ENCODE peak calls at places on chromosomes 13 and 19, in four cellular contexts. O, H, J and K are unnamed samples.

GRCh38 chr13:54775501-54776191 is 1747.0 kb downstream of the OLFM4 start:
- DNase-seq in O (no peak), H (no peak), J (no peak), K (no peak)

GRCh38 chr13:73060251-73061160 is 1.7 kb downstream of the KLF5 start:
- DNase-seq in O (no peak), H (no peak), J (peak; percentile 82), K (no peak)

GRCh38 chr13:88294368-88294767 is 623.2 kb downstream of the SLITRK5 start:
- DNase-seq in O (no peak), H (no peak), J (no peak), K (no peak)

GRCh38 chr19:52567921-52568320 is 2.2 kb upstream of the ZNF701 start:
- DNase-seq in O (no peak), H (no peak), J (no peak), K (no peak)

GRCh38 chr13:45393941-45394570 is 24.1 kb downstream of the SLC25A30 start:
- DNase-seq in O (no peak), H (no peak), J (peak; percentile 54), K (no peak)

GRCh38 chr13:49840266-49840665 is 47.8 kb upstream of the KPNA3 start:
- DNase-seq in O (no peak), H (no peak), J (peak; percentile 14), K (no peak)

GRCh38 chr13:74778946-74779345 is 644.7 kb upstream of the KLF12 start:
- DNase-seq in O (no peak), H (no peak), J (peak; percentile 35), K (no peak)

GRCh38 chr13:95480131-95480545 is 72.4 kb upstream of the CLDN10 start:
- DNase-seq in O (no peak), H (peak; percentile 71), J (no peak), K (no peak)

GRCh38 chr13:48233097-48233885 is at the start of gene ITM2B:
- DNase-seq in O (peak; percentile 73), H (no peak), J (peak; percentile 65), K (no peak)

GRCh38 chr13:98975822-98976261 is 2.0 kb downstream of the DOCK9 start:
- DNase-seq in O (no peak), H (no peak), J (no peak), K (no peak)

GRCh38 chr13:106145997-106146864 is 389.2 kb downstream of the EFNB2 start:
- DNase-seq in O (no peak), H (no peak), J (no peak), K (no peak)

GRCh38 chr13:109369357-109370052 is 416.9 kb downstream of the IRS2 start:
- DNase-seq in O (no peak), H (no peak), J (no peak), K (no peak)

DNA sequence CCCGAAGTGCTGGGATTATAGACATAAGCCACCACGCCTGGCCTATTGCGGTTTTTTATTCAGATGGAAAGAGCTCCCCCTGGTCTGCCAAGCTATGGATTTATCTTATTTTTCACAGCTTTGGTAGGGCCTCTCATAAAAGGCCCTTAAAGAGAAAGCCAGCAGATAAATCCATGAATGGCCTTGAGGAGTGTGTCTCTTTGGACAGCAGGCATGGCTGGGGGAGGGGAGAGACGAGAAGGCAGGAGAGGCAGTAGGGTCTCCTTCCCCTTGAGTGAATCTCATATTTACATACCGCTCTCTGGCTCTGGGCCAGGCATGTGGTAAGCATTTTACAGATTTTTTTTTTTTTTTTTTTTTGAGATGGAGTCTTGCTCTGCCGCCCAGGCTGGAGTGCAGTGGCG is 25.2 kb downstream of the MARK4 start:
- DNase-seq in O (no peak), H (no peak), J (peak; percentile 29), K (no peak)
- H3K4me3 ChIP-seq in O (no peak overlapping the region), H (no peak overlapping the region), J (no peak overlapping the region), K (no peak overlapping the region)

DNA sequence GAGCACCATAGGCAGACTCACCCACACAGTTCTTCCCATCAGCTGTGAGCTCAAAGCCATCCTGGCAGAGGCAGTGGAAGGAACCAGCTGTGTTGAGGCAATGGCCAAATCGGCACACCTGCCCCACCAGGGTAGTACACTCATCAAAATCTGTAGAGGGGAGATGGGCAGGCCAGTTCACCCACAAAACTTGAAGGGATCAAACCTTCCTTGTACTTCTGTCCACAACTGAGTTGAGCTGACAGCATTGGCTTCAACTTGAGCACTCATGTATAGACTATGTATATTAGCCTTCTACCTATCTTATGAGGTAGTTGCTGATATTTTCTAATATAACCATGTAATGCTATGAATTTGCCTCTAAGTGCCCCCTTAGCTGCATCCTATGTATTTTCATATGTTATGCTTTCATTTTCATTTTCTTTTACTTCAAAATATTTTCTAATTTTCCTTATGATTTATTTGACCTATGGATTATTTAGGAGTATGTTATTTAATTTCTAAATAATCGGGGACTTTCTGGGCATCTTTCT is 42.9 kb downstream of the CCL25 start:
- DNase-seq in O (no peak), H (no peak), J (no peak), K (no peak)
- TF ChIP-seq CTCF in O (no peak), H (no peak), J (no peak), K (no peak)

GRCh38 chr19:45368127-45368526 is 2.2 kb downstream of the ERCC2 start:
- DNase-seq in O (no peak), H (no peak), J (no peak), K (no peak)

GRCh38 chr19:45363861-45364459 is 6.4 kb downstream of the ERCC2 start:
- DNase-seq in O (no peak), H (no peak), J (no peak), K (no peak)

GRCh38 chr19:45364696-45365095 is 5.7 kb downstream of the ERCC2 start:
- DNase-seq in O (no peak), H (no peak), J (no peak), K (no peak)

GRCh38 chr19:45370410-45371204 is at the start of gene ERCC2:
- DNase-seq in O (peak; percentile 100), H (peak; percentile 96), J (peak; percentile 99), K (peak; percentile 97)

DNA sequence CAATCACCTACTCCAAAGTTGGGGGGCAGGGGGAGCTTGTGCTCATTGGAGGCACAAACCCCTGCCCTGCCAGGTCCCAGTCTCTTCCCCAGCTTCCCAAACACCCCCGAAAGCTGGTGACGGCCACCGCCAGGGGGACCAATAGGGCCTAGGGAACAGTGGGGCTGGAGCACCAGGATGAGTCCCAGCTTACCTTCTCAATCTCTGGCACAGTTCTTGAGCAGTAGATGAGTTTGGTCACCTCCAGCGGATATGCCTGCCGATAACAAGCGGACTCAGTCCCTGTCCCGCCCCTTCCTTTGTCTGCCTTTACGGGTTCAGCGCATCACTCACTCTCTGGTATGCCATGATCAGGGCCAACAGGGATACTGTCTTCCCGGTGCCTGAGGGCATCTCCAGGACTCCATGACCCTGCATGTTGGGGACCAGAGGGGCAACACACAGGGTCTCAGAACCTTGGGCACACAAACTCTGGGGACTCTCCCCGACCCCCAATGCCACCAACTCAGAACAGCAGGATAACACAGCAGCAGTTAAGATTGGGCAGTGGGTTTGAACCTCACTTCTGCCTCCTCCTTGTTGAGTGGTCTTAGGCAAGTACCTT is 1.5 kb downstream of the ERCC2 start:
- DNase-seq in O (no peak), H (no peak), J (no peak), K (no peak)
- H3K4me3 ChIP-seq in O (no peak overlapping the region), H (no peak overlapping the region), J (no peak overlapping the region), K (no peak overlapping the region)

GRCh38 chr19:2337329-2337707 is 8.8 kb downstream of the SPPL2B start:
- DNase-seq in O (no peak), H (no peak), J (peak; percentile 43), K (no peak)
- TF ChIP-seq CTCF in O (no peak), H (no peak), J (peak; percentile 5), K (no peak)

DNA sequence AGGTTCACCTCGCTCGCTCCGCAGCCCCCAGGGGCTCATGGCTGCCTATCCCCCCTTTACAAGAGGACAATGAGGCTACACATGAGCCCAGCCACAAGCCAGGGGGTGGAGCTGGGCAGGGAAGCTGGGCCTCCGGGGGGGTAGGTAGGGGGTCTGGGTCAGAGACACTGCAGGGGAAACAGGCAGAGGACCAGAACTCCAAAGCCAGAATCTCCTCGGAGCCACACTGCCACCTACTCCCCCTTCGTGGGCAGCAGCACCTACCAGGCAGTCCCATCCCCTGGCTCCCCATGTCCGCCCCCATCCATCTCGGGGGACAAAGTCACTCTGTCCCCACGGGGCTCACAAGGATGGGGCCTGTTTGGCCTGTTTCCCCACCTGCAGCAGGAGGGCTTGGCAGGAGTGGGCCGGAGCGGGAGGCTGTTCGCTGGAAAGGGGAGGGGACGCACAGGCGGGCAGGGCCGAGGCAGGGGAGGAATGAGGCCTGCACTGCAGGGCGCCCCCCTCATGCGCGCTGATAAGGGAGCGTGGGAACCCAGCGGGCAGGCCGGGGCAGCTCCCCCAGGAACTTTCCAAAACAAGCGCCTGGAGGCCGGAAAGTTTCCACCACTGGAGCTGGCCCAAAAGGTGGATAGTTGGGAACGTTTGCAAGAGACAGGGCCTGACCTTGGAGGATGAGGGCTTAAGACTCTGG is 545 bp upstream of the ISYNA1 start:
- DNase-seq in O (no peak), H (no peak), J (no peak), K (no peak)
- H3K4me3 ChIP-seq in O (peak overlapping the region; percentile 42), H (no peak overlapping the region), J (no peak overlapping the region), K (no peak overlapping the region)

GRCh38 chr19:30682576-30683536 is 310.7 kb downstream of the ZNF536 start:
- DNase-seq in O (peak; percentile 75), H (no peak), J (peak; percentile 82), K (no peak)
- TF ChIP-seq CTCF in O (peak; percentile 85), H (peak; percentile 84), J (peak; percentile 97), K (peak; percentile 78)

GRCh38 chr19:821228-821975 is at the start of gene PLPPR3:
- DNase-seq in O (no peak), H (no peak), J (no peak), K (no peak)
- H3K4me3 ChIP-seq in O (peak within 1 kb of the TSS; percentile 26), H (no peak within 1 kb of the TSS), J (peak within 1 kb of the TSS; percentile 54), K (no peak within 1 kb of the TSS)